ENCODE peak calls at places on chromosomes 2 and 18, in four cellular contexts. K is H1, O is A549, S is HepG2. F is an unnamed sample.

GRCh38 chr18:46660955-46661749 is 4.1 kb upstream of the LOXHD1 start:
- DNase-seq in K (no peak), O (no peak), S (peak), F (no peak)

GRCh38 chr2:240250985-240251847 is 110.8 kb upstream of the OTOS start:
- DNase-seq in K (no peak), O (peak), S (peak), F (peak)

GRCh38 chr2:50392185-50392584 is 639.7 kb downstream of the NRXN1 start:
- DNase-seq in K (no peak), O (no peak), S (no peak), F (no peak)

GRCh38 chr2:3728104-3729054 is 25.0 kb downstream of the DCDC2C start:
- DNase-seq in K (no peak), O (peak), S (peak), F (peak)

GRCh38 chr2:65046633-65047407 is 9.4 kb upstream of the CEP68 start:
- DNase-seq in K (no peak), O (no peak), S (no peak), F (no peak)

GRCh38 chr2:37196320-37197195 is at the start of gene CEBPZOS:
- DNase-seq in K (peak), O (peak), S (peak), F (peak)

GRCh38 chr2:4272261-4272858 is 569.0 kb downstream of the DCDC2C start:
- DNase-seq in K (no peak), O (no peak), S (no peak), F (no peak)

GRCh38 chr2:236955675-236956618 is 129.7 kb upstream of the COPS8 start:
- DNase-seq in K (no peak), O (no peak), S (peak), F (no peak)

GRCh38 chr18:57797209-57797651 is 5.9 kb downstream of the ATP8B1 start:
- DNase-seq in K (no peak), O (no peak), S (peak), F (no peak)

GRCh38 chr2:68766378-68766845 is 31.8 kb downstream of the ARHGAP25 start:
- DNase-seq in K (no peak), O (no peak), S (no peak), F (peak)
- TF ChIP-seq RNF2 in K (no peak), O (no peak), S (no peak), F (peak)

DNA sequence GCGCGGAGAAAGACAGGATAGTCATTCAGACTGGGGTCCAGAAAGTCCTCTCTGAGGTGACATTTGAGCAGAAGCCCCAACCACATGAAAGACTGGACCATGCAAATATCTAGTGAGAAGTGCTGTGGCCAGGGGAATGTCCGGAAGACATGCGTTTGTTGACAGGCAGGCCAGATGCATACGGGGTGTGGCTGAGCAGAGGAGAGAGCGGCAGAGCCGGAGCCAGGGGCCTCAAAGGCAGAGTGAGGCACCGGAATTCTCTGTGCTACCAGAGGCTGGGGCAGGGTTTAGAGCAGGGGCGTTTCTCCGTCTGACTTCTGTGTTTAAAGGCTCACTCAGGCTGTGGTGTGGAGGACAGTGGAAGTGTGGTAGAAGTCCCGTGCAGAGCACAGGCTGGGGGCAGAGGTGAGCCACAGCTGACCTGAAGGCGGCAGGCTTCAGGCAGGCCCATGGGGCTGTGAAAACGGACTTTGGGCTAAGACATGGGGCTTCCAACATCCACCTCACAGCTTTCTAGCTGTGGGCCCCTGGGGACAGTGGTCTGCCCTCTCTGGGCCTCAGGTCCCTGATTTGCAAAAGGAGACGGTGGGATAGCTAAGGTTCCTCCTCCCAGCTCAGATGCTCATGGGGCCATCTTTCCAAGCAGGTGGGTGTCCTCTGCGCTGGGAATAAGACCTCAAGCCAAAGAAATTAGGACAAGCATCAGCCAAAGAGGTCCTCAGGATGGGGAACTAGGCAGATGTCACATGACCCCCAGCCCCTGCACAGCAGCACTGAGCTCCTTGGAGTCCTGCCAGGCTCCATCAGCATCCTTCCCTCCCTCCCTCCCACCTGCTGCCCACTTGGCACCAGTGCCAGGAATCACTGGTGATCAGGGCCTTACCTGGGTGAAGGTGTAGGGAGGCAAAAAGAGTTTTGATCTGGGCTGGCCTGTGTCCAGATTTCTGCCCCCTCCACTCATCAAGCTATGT is 11.2 kb downstream of the RUFY4 start:
- DNase-seq in K (no peak), O (no peak), S (peak), F (no peak)
- TF ChIP-seq RNF2 in K (no peak), O (no peak), S (no peak), F (no peak)

GRCh38 chr2:111927723-111928122 is 29.3 kb downstream of the MERTK start:
- DNase-seq in K (no peak), O (no peak), S (no peak), F (peak)

GRCh38 chr2:111930404-111930803 is 32.0 kb downstream of the MERTK start:
- DNase-seq in K (no peak), O (no peak), S (no peak), F (no peak)

GRCh38 chr2:111932841-111933291 is 34.5 kb downstream of the MERTK start:
- DNase-seq in K (no peak), O (no peak), S (peak), F (no peak)

DNA sequence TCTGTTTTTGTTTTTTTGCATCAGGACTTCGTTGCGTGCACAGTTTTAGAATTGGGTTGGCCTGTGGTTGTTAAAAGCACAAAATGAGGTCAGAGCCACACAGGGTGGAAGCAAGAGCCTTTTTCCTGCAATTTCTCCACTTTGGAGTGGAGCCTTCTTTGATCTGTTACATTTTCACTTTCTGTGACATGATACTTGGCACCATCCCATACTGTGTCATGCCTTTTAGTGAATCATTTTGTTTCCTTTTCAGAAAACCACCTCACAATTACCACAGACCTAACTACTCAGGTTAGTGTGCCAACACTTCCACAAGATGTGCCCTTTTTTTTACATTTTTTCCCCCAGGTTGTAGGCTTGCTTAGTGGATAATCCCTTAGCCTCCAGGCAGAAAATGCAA is 32.5 kb downstream of the MERTK start:
- DNase-seq in K (no peak), O (no peak), S (no peak), F (no peak)
- TF ChIP-seq RNF2 in K (no peak), O (no peak), S (no peak), F (no peak)

GRCh38 chr18:31498450-31499156 is 626 bp downstream of the DSG2 start:
- DNase-seq in K (no peak), O (no peak), S (no peak), F (peak)
- TF ChIP-seq RNF2 in K (no peak), O (no peak), S (no peak), F (no peak)

DNA sequence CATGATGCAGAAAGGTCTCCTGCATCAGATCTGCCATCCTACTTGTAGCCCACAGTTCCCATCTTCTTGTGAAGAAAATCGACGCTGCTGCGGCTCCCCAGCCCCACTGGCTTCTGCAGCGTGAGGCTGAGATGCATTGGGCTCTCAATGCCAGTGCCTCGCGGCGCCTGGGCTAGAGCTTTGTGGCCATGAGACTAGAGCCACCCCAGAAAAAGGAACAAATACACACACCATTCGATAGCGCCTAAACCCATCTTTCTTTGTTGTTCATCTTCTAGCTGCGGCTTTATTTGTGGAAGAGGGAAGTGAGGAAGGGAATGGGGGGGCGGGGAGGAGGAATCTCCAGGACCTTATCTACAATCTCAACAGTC is 2.7 kb downstream of the NOL4 start:
- DNase-seq in K (no peak), O (no peak), S (no peak), F (no peak)
- TF ChIP-seq RNF2 in K (no peak), O (no peak), S (no peak), F (no peak)

GRCh38 chr2:149158957-149159356 is 120.5 kb downstream of the LYPD6B start:
- DNase-seq in K (no peak), O (no peak), S (no peak), F (no peak)

GRCh38 chr2:149161481-149162225 is 123.2 kb downstream of the LYPD6B start:
- DNase-seq in K (no peak), O (no peak), S (no peak), F (no peak)

GRCh38 chr2:149164296-149164695 is 125.8 kb downstream of the LYPD6B start:
- DNase-seq in K (no peak), O (no peak), S (no peak), F (no peak)

GRCh38 chr2:149164827-149165226 is 126.3 kb downstream of the LYPD6B start:
- DNase-seq in K (no peak), O (no peak), S (no peak), F (no peak)

GRCh38 chr2:149160701-149161217 is 122.3 kb downstream of the LYPD6B start:
- DNase-seq in K (no peak), O (no peak), S (no peak), F (no peak)
- TF ChIP-seq RNF2 in K (no peak), O (no peak), S (no peak), F (no peak)

DNA sequence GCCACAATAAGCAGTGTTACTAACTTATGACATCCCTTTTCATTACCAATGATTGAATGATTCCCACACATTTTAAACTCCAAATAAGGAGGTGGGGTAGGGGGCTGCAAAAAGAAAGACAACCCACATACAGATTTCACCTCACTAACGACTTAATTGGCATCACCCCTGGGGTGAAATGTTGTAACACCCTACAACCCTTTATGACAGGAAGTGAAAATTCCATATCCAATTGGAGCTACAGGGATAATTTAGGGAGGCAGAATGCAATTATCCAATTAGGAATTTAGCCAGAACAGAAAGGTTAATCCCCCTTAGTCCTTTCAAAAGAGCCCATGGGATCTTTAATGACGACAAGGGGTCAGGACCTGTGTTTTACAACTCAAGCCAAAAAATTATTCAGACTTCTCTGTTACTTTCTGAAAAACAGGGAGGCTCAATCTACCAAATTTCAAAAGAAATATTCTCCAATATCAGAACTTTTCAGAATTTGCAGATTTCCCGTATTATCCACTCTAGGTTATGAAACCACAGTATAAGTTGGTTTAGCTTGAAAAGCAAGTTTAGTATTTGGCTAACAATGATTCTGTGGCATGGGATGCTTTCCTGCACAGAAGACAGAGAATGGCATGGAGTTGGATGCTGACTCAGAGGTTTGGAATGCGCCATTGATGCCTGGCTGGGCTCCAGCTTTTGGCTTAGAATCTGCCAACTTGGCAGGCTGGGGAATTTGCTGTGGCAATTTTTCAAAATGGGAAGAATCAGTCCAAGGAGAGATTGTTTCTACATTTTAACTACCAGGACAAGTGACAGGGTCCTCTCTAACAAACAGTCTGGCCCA is 1027.3 kb downstream of the TMEM182 start:
- DNase-seq in K (no peak), O (no peak), S (peak), F (no peak)
- TF ChIP-seq RNF2 in K (no peak), O (no peak), S (no peak), F (no peak)